ENCODE peak calls at places on chromosomes 13 and 19, in eight cellular contexts. One of them, this sample, is unnamed.

GRCh38 chr19:13037161-13037560 is 41.9 kb downstream of the NFIX start:
- DNase-seq in brain microvascular endothelial cell: peak
- DNase-seq in tibial artery: peak
- DNase-seq in DMS53: no peak
- DNase-seq in NCI-H1105 treated with DMSO at 0.1 percent for 48 hours: no peak
- DNase-seq in NCI-H2029 treated with DMSO at 0.1 percent for 48 hours: no peak
- DNase-seq in activated CD4-positive, alpha-beta memory T cell treated with anti-CD3 and anti-CD28 coated beads for 36 hours: no peak
- DNase-seq in coronary artery: no peak
- DNase-seq in this sample: no peak

GRCh38 chr13:76293751-76294150 is 592.5 kb downstream of the KCTD12 start:
- DNase-seq in brain microvascular endothelial cell: peak
- DNase-seq in activated CD4-positive, alpha-beta memory T cell treated with anti-CD3 and anti-CD28 coated beads for 36 hours: no peak
- DNase-seq in NCI-H1105 treated with DMSO at 0.1 percent for 48 hours: no peak
- DNase-seq in tibial artery: no peak
- DNase-seq in DMS53: peak
- DNase-seq in NCI-H2029 treated with DMSO at 0.1 percent for 48 hours: no peak
- DNase-seq in coronary artery: no peak
- DNase-seq in this sample: no peak

GRCh38 chr13:32419862-32420261 is 8.1 kb downstream of the N4BP2L1 start:
- DNase-seq in coronary artery: no peak
- DNase-seq in NCI-H1105 treated with DMSO at 0.1 percent for 48 hours: no peak
- DNase-seq in NCI-H2029 treated with DMSO at 0.1 percent for 48 hours: no peak
- DNase-seq in activated CD4-positive, alpha-beta memory T cell treated with anti-CD3 and anti-CD28 coated beads for 36 hours: no peak
- DNase-seq in brain microvascular endothelial cell: no peak
- DNase-seq in DMS53: no peak
- DNase-seq in tibial artery: no peak
- DNase-seq in this sample: no peak

GRCh38 chr13:37966266-37966665 is 96.7 kb upstream of the TRPC4 start:
- DNase-seq in activated CD4-positive, alpha-beta memory T cell treated with anti-CD3 and anti-CD28 coated beads for 36 hours: no peak
- DNase-seq in NCI-H2029 treated with DMSO at 0.1 percent for 48 hours: no peak
- DNase-seq in NCI-H1105 treated with DMSO at 0.1 percent for 48 hours: no peak
- DNase-seq in brain microvascular endothelial cell: no peak
- DNase-seq in DMS53: no peak
- DNase-seq in tibial artery: no peak
- DNase-seq in coronary artery: no peak
- DNase-seq in this sample: no peak

GRCh38 chr19:16026756-16027155 is 49.5 kb upstream of the TPM4 start:
- DNase-seq in NCI-H1105 treated with DMSO at 0.1 percent for 48 hours: no peak
- DNase-seq in tibial artery: no peak
- DNase-seq in activated CD4-positive, alpha-beta memory T cell treated with anti-CD3 and anti-CD28 coated beads for 36 hours: no peak
- DNase-seq in coronary artery: no peak
- DNase-seq in brain microvascular endothelial cell: no peak
- DNase-seq in NCI-H2029 treated with DMSO at 0.1 percent for 48 hours: no peak
- DNase-seq in DMS53: no peak
- DNase-seq in this sample: no peak

GRCh38 chr19:23799321-23799720 is 40.6 kb upstream of the ZNF681 start:
- DNase-seq in tibial artery: no peak
- DNase-seq in coronary artery: no peak
- DNase-seq in activated CD4-positive, alpha-beta memory T cell treated with anti-CD3 and anti-CD28 coated beads for 36 hours: peak
- DNase-seq in DMS53: peak
- DNase-seq in NCI-H2029 treated with DMSO at 0.1 percent for 48 hours: peak
- DNase-seq in brain microvascular endothelial cell: no peak
- DNase-seq in NCI-H1105 treated with DMSO at 0.1 percent for 48 hours: no peak
- DNase-seq in this sample: no peak

GRCh38 chr19:18441804-18442788 is 4.2 kb upstream of the ISYNA1 start:
- DNase-seq in tibial artery: no peak
- DNase-seq in NCI-H2029 treated with DMSO at 0.1 percent for 48 hours: no peak
- DNase-seq in DMS53: no peak
- DNase-seq in brain microvascular endothelial cell: no peak
- DNase-seq in coronary artery: no peak
- DNase-seq in activated CD4-positive, alpha-beta memory T cell treated with anti-CD3 and anti-CD28 coated beads for 36 hours: no peak
- DNase-seq in NCI-H1105 treated with DMSO at 0.1 percent for 48 hours: no peak
- DNase-seq in this sample: no peak

GRCh38 chr13:100668408-100668807 is 6.2 kb downstream of the TMTC4 start:
- DNase-seq in tibial artery: no peak
- DNase-seq in brain microvascular endothelial cell: no peak
- DNase-seq in NCI-H2029 treated with DMSO at 0.1 percent for 48 hours: no peak
- DNase-seq in activated CD4-positive, alpha-beta memory T cell treated with anti-CD3 and anti-CD28 coated beads for 36 hours: no peak
- DNase-seq in coronary artery: no peak
- DNase-seq in DMS53: no peak
- DNase-seq in NCI-H1105 treated with DMSO at 0.1 percent for 48 hours: no peak
- DNase-seq in this sample: no peak

GRCh38 chr13:45393941-45394570 is 24.1 kb downstream of the SLC25A30 start:
- DNase-seq in NCI-H2029 treated with DMSO at 0.1 percent for 48 hours: no peak
- DNase-seq in coronary artery: peak
- DNase-seq in tibial artery: no peak
- DNase-seq in DMS53: peak
- DNase-seq in NCI-H1105 treated with DMSO at 0.1 percent for 48 hours: peak
- DNase-seq in brain microvascular endothelial cell: no peak
- DNase-seq in activated CD4-positive, alpha-beta memory T cell treated with anti-CD3 and anti-CD28 coated beads for 36 hours: peak
- DNase-seq in this sample: peak

GRCh38 chr13:29594310-29594709 is 1.2 kb downstream of the SLC7A1 start:
- DNase-seq in NCI-H1105 treated with DMSO at 0.1 percent for 48 hours: peak
- DNase-seq in DMS53: peak
- DNase-seq in NCI-H2029 treated with DMSO at 0.1 percent for 48 hours: peak
- DNase-seq in tibial artery: no peak
- DNase-seq in brain microvascular endothelial cell: peak
- DNase-seq in coronary artery: peak
- DNase-seq in activated CD4-positive, alpha-beta memory T cell treated with anti-CD3 and anti-CD28 coated beads for 36 hours: peak
- DNase-seq in this sample: no peak

GRCh38 chr13:62510906-62511655 is 1095.4 kb upstream of the PCDH20 start:
- DNase-seq in brain microvascular endothelial cell: no peak
- DNase-seq in activated CD4-positive, alpha-beta memory T cell treated with anti-CD3 and anti-CD28 coated beads for 36 hours: no peak
- DNase-seq in NCI-H1105 treated with DMSO at 0.1 percent for 48 hours: no peak
- DNase-seq in NCI-H2029 treated with DMSO at 0.1 percent for 48 hours: peak
- DNase-seq in tibial artery: no peak
- DNase-seq in coronary artery: no peak
- DNase-seq in DMS53: peak
- DNase-seq in this sample: no peak

GRCh38 chr19:3479819-3480215 is 508 bp downstream of the SMIM24 start:
- DNase-seq in brain microvascular endothelial cell: no peak
- DNase-seq in coronary artery: no peak
- DNase-seq in DMS53: peak
- DNase-seq in activated CD4-positive, alpha-beta memory T cell treated with anti-CD3 and anti-CD28 coated beads for 36 hours: peak
- DNase-seq in NCI-H2029 treated with DMSO at 0.1 percent for 48 hours: no peak
- DNase-seq in tibial artery: no peak
- DNase-seq in NCI-H1105 treated with DMSO at 0.1 percent for 48 hours: no peak
- DNase-seq in this sample: no peak

GRCh38 chr13:83117046-83117445 is 765.2 kb downstream of the SLITRK1 start:
- DNase-seq in tibial artery: no peak
- DNase-seq in NCI-H2029 treated with DMSO at 0.1 percent for 48 hours: no peak
- DNase-seq in brain microvascular endothelial cell: no peak
- DNase-seq in NCI-H1105 treated with DMSO at 0.1 percent for 48 hours: no peak
- DNase-seq in DMS53: no peak
- DNase-seq in coronary artery: no peak
- DNase-seq in activated CD4-positive, alpha-beta memory T cell treated with anti-CD3 and anti-CD28 coated beads for 36 hours: no peak
- DNase-seq in this sample: no peak

GRCh38 chr19:49056101-49056901 is 1.2 kb downstream of the CGB7 start:
- DNase-seq in DMS53: peak
- DNase-seq in NCI-H2029 treated with DMSO at 0.1 percent for 48 hours: no peak
- DNase-seq in activated CD4-positive, alpha-beta memory T cell treated with anti-CD3 and anti-CD28 coated beads for 36 hours: peak
- DNase-seq in brain microvascular endothelial cell: peak
- DNase-seq in coronary artery: no peak
- DNase-seq in NCI-H1105 treated with DMSO at 0.1 percent for 48 hours: peak
- DNase-seq in tibial artery: peak
- DNase-seq in this sample: no peak

GRCh38 chr13:38763446-38764381 is 76.8 kb downstream of the FREM2 start:
- DNase-seq in NCI-H2029 treated with DMSO at 0.1 percent for 48 hours: peak
- DNase-seq in coronary artery: no peak
- DNase-seq in brain microvascular endothelial cell: peak
- DNase-seq in activated CD4-positive, alpha-beta memory T cell treated with anti-CD3 and anti-CD28 coated beads for 36 hours: no peak
- DNase-seq in NCI-H1105 treated with DMSO at 0.1 percent for 48 hours: peak
- DNase-seq in DMS53: peak
- DNase-seq in tibial artery: no peak
- DNase-seq in this sample: peak

GRCh38 chr19:55858401-55858800 is 22.1 kb downstream of the NLRP4 start:
- DNase-seq in activated CD4-positive, alpha-beta memory T cell treated with anti-CD3 and anti-CD28 coated beads for 36 hours: no peak
- DNase-seq in NCI-H2029 treated with DMSO at 0.1 percent for 48 hours: no peak
- DNase-seq in DMS53: no peak
- DNase-seq in NCI-H1105 treated with DMSO at 0.1 percent for 48 hours: no peak
- DNase-seq in brain microvascular endothelial cell: no peak
- DNase-seq in tibial artery: no peak
- DNase-seq in coronary artery: no peak
- DNase-seq in this sample: no peak

GRCh38 chr13:29520671-29521070 is 74.8 kb downstream of the SLC7A1 start:
- DNase-seq in coronary artery: no peak
- DNase-seq in brain microvascular endothelial cell: peak
- DNase-seq in NCI-H1105 treated with DMSO at 0.1 percent for 48 hours: no peak
- DNase-seq in DMS53: no peak
- DNase-seq in activated CD4-positive, alpha-beta memory T cell treated with anti-CD3 and anti-CD28 coated beads for 36 hours: no peak
- DNase-seq in NCI-H2029 treated with DMSO at 0.1 percent for 48 hours: no peak
- DNase-seq in tibial artery: peak
- DNase-seq in this sample: no peak

GRCh38 chr13:74052402-74052928 is 81.7 kb downstream of the KLF12 start:
- DNase-seq in NCI-H2029 treated with DMSO at 0.1 percent for 48 hours: no peak
- DNase-seq in tibial artery: peak
- DNase-seq in NCI-H1105 treated with DMSO at 0.1 percent for 48 hours: no peak
- DNase-seq in coronary artery: no peak
- DNase-seq in brain microvascular endothelial cell: no peak
- DNase-seq in activated CD4-positive, alpha-beta memory T cell treated with anti-CD3 and anti-CD28 coated beads for 36 hours: peak
- DNase-seq in DMS53: peak
- DNase-seq in this sample: no peak

GRCh38 chr19:50723069-50723468 is at the start of gene CLEC11A:
- DNase-seq in DMS53: no peak
- DNase-seq in brain microvascular endothelial cell: peak
- DNase-seq in tibial artery: peak
- DNase-seq in activated CD4-positive, alpha-beta memory T cell treated with anti-CD3 and anti-CD28 coated beads for 36 hours: no peak
- DNase-seq in NCI-H1105 treated with DMSO at 0.1 percent for 48 hours: no peak
- DNase-seq in coronary artery: no peak
- DNase-seq in NCI-H2029 treated with DMSO at 0.1 percent for 48 hours: no peak
- DNase-seq in this sample: no peak

GRCh38 chr13:24032252-24032651 is 128.3 kb upstream of the SPATA13 start:
- DNase-seq in NCI-H1105 treated with DMSO at 0.1 percent for 48 hours: no peak
- DNase-seq in coronary artery: no peak
- DNase-seq in NCI-H2029 treated with DMSO at 0.1 percent for 48 hours: no peak
- DNase-seq in brain microvascular endothelial cell: peak
- DNase-seq in tibial artery: no peak
- DNase-seq in activated CD4-positive, alpha-beta memory T cell treated with anti-CD3 and anti-CD28 coated beads for 36 hours: no peak
- DNase-seq in DMS53: no peak
- DNase-seq in this sample: no peak

This sample was measured in anterior cingulate cortex.